ENCODE peak calls at places on chromosomes 5 and 9, in eight cellular contexts. B is AG04449, Q is astrocyte of the spinal cord, F is fibroblast of mammary gland, E is cardiac fibroblast, X is OCI-LY7, W is endothelial cell of umbilical vein, C is HL-60. S is an unnamed sample.

GRCh38 chr9:96331236-96331947 is 29.4 kb upstream of the HSD17B3 start:
- DNase-seq in W (no peak), X (no peak), E (peak), Q (no peak), C (no peak), F (peak), B (no peak), S (no peak)

GRCh38 chr5:151591144-151591819 is at the start of gene FAT2:
- DNase-seq in W (no peak), C (no peak), F (no peak), X (no peak), E (no peak), B (no peak), Q (no peak), S (no peak)

GRCh38 chr9:19130436-19130835 is 3.1 kb upstream of the PLIN2 start:
- DNase-seq in W (no peak), C (no peak), X (no peak), F (no peak), Q (peak), E (no peak), B (no peak), S (no peak)

GRCh38 chr5:108263338-108263737 is 118.6 kb downstream of the FBXL17 start:
- DNase-seq in X (no peak), C (no peak), B (no peak), E (no peak), W (no peak), Q (no peak), F (no peak), S (no peak)

GRCh38 chr5:81881595-81881994 is 90.2 kb upstream of the ATG10 start:
- DNase-seq in C (no peak), B (no peak), E (no peak), Q (no peak), X (no peak), F (no peak), W (no peak), S (no peak)

GRCh38 chr5:134603059-134603458 is 29.6 kb downstream of the SAR1B start:
- DNase-seq in F (peak), C (no peak), B (no peak), W (no peak), E (peak), Q (peak), X (no peak), S (no peak)

GRCh38 chr5:127648997-127649550 is at the start of gene CTXN3:
- DNase-seq in Q (no peak), F (no peak), W (no peak), E (no peak), X (no peak), C (no peak), B (no peak), S (no peak)

GRCh38 chr5:1243487-1244152 is 18.4 kb downstream of the SLC6A18 start:
- DNase-seq in B (no peak), F (no peak), X (no peak), W (no peak), E (no peak), C (no peak), Q (no peak), S (no peak)

GRCh38 chr9:4034404-4034803 is 265.5 kb downstream of the GLIS3 start:
- DNase-seq in B (no peak), W (no peak), E (no peak), Q (no peak), X (no peak), F (no peak), C (no peak), S (no peak)

GRCh38 chr9:90489066-90489465 is 153.6 kb downstream of the DIRAS2 start:
- DNase-seq in Q (no peak), F (no peak), E (no peak), X (no peak), B (no peak), W (no peak), C (no peak), S (no peak)

GRCh38 chr5:138033275-138033808 is 463 bp upstream of the FAM13B start:
- DNase-seq in B (no peak), E (no peak), Q (no peak), F (no peak), C (no peak), X (no peak), W (no peak), S (no peak)

GRCh38 chr9:92147030-92147853 is 32.0 kb upstream of the SPTLC1 start:
- DNase-seq in C (peak), F (peak), Q (peak), B (peak), X (no peak), E (peak), W (peak), S (no peak)

GRCh38 chr5:108727154-108727638 is 20.5 kb upstream of the FER start:
- DNase-seq in X (no peak), F (peak), W (no peak), B (no peak), E (no peak), Q (no peak), C (peak), S (no peak)

GRCh38 chr9:93254806-93255519 is 71.0 kb downstream of the WNK2 start:
- DNase-seq in F (no peak), W (no peak), B (no peak), X (no peak), E (no peak), C (no peak), Q (no peak), S (peak)

GRCh38 chr5:107542428-107542827 is 128.3 kb downstream of the EFNA5 start:
- DNase-seq in W (peak), Q (peak), C (no peak), F (peak), B (no peak), E (peak), X (peak), S (peak)

GRCh38 chr5:112844489-112844888 is 16.6 kb upstream of the SRP19 start:
- DNase-seq in Q (no peak), F (no peak), W (no peak), E (no peak), X (no peak), C (no peak), B (no peak), S (no peak)

DNA sequence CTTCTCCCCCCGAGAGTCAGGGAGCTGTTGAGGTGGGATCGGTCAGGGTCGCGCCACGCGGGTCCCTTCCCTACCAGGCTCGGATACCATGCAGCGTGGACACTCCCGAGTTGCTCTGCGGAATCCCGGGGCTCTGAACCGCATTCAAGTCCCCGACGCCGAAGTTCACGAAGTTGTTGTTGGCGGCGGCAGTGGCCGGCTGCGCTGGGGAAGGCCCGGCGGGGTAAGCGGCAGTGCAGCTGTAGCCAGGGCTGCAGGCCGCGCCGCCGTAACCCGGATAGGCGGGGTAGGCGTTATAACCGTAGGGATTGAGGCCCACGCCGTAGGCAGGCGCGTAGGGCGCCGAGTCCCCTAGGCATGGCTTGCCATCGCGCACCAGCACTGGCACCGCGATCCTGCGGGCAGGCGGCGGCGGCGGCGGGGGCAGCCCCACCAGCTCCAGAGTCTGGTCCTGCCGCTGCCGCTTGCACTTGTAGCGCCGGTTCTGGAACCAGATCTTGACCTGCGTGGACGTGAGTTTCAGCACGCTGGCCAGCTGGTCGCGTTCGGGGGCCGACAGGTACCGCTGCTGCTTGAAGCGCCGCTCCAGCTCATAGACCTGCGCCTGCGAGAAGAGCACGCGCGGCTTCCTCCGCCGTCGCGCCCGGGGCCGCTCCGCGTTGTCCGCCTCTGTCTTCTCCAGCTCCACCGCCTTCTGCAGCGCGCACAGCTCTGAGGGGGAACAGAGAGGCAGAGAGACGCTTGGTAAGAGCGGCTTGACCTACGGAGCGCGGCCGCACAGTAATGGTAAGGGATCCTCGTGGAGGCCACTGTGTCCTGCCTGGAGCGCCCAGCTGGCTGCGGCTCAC is 2.3 kb downstream of the NKX2-5 start:
- DNase-seq in Q (no peak), X (no peak), F (no peak), C (no peak), B (no peak), W (no peak), E (no peak), S (no peak)
- H3K4me3 ChIP-seq in Q (no peak), X (no peak), F (no peak), C (no peak), B (no peak), W (no peak), E (no peak), S (no peak)

GRCh38 chr9:125262217-125262991 is 778 bp downstream of the GAPVD1 start:
- DNase-seq in E (peak), B (no peak), X (peak), F (no peak), C (no peak), Q (no peak), W (no peak), S (no peak)
- H3K4me3 ChIP-seq in E (peak), B (peak), X (peak), F (peak), C (peak), Q (peak), W (peak), S (peak)

DNA sequence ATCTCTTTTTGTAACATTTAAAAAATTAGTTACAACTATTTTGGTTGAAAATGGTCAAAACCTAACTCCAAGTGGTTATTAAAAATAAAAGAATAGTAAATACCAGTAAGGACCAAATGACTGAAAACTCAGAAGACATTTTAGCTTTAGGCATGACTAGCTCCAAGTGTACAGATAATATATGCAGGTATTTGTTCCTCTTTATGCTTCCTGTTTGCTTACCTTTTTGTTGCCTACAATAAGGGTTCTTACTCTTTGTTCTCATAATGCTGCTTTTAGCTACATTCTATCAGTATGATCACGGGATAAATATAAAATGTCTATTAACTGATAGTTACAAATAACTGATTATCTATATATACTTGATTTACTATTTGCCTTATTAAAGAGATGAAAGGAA is 259.6 kb downstream of the CDH12 start:
- DNase-seq in X (no peak), Q (no peak), W (no peak), F (no peak), E (no peak), B (no peak), C (no peak), S (no peak)
- H3K4me3 ChIP-seq in X (no peak), Q (no peak), W (no peak), F (no peak), E (no peak), B (no peak), C (no peak), S (no peak)

DNA sequence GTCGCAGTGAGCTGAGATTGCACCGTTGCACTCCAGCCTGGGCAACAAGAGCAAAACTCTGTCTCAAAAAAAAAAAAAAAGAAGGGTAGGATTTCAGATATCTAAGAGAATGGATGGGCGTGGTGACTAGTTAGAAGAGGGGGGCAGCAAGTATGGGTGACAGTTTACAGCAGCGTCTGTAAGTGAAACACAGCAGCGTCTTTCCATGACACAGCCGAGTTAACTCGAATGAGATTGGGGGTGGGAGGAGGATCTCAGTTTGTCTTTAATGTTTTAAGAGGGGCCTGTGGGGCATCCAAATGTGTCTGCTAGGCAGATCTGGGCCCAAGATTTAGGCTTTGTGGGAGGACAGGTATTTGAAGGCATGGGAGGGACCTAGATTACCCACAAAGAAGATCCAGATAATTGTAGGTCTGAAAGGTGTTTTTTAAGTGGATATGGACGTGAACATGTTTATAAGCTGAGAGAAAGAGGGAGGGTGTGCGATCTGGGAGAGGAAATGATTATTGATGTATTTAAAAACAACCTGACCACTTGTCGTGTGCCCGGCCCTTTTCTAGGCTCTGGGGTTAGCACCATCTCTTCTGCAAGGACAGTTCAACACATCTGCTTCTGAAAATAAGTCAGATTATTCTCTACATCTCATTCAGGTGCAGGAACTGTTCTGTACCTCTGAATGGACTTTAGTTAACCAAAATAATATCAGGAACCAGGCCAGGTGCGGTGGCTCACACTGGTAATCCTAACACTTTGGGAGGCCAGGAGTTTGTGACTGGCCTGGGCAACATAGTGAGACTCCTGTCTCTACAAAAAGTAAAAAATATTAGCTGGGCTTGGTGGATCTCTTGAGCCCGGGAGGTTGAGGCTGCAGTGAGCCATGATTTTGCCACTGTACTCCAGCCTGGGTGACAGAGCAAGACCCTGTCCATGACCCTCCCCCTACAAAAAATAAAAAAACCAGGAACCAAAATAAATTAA is 2.5 kb downstream of the CEP78 start:
- DNase-seq in W (no peak), E (no peak), F (no peak), C (no peak), X (no peak), Q (no peak), B (no peak), S (no peak)
- H3K4me3 ChIP-seq in W (no peak), E (no peak), F (no peak), C (no peak), X (peak), Q (no peak), B (no peak), S (no peak)

DNA sequence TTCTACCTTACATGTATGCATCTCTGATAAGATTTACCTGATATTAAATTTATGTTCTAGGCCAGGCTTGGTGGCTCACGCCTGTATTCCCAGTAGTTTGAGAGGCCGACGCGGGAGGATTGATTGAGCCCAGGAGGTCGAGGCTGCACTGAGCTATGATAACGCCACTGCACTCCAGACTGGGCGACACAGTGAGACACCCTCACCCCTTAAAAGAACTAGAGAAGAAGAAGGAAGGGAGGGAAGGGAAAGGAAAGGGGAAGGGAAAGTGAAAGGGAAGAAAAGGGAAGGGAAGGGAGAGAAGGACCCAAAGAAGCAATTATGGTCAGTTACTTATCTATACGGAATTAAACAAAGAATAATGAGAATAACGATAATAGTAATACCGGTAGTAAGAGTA is 1.2 kb upstream of the RFK start:
- DNase-seq in X (no peak), C (no peak), Q (no peak), E (no peak), B (no peak), F (no peak), W (no peak), S (no peak)
- H3K4me3 ChIP-seq in X (peak), C (peak), Q (no peak), E (no peak), B (peak), F (peak), W (peak), S (peak)

DNA sequence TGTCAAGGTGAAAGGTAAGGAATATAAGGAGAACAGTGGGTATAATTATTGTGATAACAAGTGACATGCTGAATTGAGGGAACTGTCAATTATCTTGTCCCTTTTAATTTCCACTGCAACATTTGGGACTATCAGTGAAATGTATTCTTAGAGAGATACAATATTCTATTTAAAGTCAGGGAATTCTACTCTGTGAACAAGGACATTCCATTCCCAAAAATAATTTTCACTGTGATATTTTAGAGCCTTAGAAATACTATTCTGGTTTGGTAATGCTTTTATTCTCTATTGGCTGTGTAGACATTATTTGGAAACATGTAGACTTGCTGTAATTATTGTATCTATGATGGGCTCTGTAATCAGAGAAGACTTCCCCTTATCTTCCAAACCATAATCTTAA is 248.0 kb upstream of the PCSK5 start:
- DNase-seq in F (no peak), X (no peak), C (no peak), W (no peak), B (no peak), E (no peak), Q (no peak), S (no peak)
- H3K4me3 ChIP-seq in F (no peak), X (no peak), C (no peak), W (no peak), B (no peak), E (no peak), Q (no peak), S (no peak)

GRCh38 chr5:38847549-38848341 is 1.9 kb downstream of the OSMR start:
- DNase-seq in C (no peak), B (no peak), F (no peak), W (no peak), Q (peak), X (no peak), E (no peak), S (no peak)

GRCh38 chr5:38846379-38846967 is 661 bp downstream of the OSMR start:
- DNase-seq in E (no peak), F (no peak), C (no peak), W (no peak), X (no peak), Q (peak), B (no peak), S (no peak)

GRCh38 chr5:38845555-38846378 is at the start of gene OSMR:
- DNase-seq in E (peak), F (peak), B (peak), Q (peak), X (no peak), C (peak), W (peak), S (peak)

GRCh38 chr5:38843665-38844064 is 2.1 kb upstream of the OSMR start:
- DNase-seq in C (no peak), F (peak), E (no peak), X (no peak), B (no peak), W (no peak), Q (no peak), S (no peak)

DNA sequence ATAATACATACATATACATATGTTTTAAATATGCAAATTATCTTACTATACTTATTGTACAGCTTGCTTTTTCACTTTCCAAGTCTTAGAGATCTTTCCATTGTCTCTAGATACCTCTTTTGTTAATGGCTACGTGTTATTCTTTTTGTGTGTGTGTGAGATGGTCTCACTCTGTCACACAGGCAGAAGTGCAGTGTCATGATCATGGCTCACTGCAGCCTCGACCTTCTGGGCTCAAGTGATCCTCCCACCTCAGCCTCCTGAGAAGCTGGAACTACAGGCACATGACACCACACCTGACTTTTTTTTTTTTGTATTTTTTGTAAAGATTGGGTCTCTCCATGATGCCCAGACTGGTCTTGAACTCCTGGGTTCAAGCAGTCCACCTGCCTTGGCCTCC is 2.8 kb downstream of the OSMR start:
- DNase-seq in X (no peak), C (no peak), B (no peak), Q (no peak), E (no peak), W (no peak), F (no peak), S (no peak)
- H3K4me3 ChIP-seq in X (no peak), C (no peak), B (no peak), Q (no peak), E (peak), W (no peak), F (peak), S (no peak)

GRCh38 chr5:23012842-23013241 is 159.7 kb upstream of the CDH12 start:
- DNase-seq in C (no peak), E (no peak), Q (no peak), W (no peak), F (no peak), X (no peak), B (no peak), S (no peak)
- H3K4me3 ChIP-seq in C (no peak), E (no peak), Q (no peak), W (no peak), F (peak), X (peak), B (no peak), S (no peak)

S was measured in pancreas.